ENCODE peak calls at places on chromosomes 16 and 17, in seven cellular contexts. Y is H1, P is neuronal stem cell, W is H9, A is IMR-90, K is trophoblast cell, M is mesenchymal stem cell. R is an unnamed sample.

GRCh38 chr16:67198238-67198734 is 645 bp upstream of the ELMO3 start:
- DNase-seq in Y (peak), P (no peak), K (peak), W (peak), A (peak), M (peak), R (peak)

GRCh38 chr17:59846391-59847165 is 46.2 kb downstream of the TUBD1 start:
- DNase-seq in W (peak), P (no peak), M (peak), Y (no peak), K (peak), A (peak), R (peak)

GRCh38 chr16:1909661-1910231 is 8.5 kb downstream of the HS3ST6 start:
- DNase-seq in K (no peak), P (no peak), M (no peak), W (peak), Y (no peak), A (no peak), R (no peak)

GRCh38 chr16:66414891-66415290 is 12.2 kb upstream of the BEAN1 start:
- DNase-seq in P (no peak), A (peak), M (no peak), Y (no peak), K (peak), W (no peak), R (no peak)

GRCh38 chr16:31291376-31291775 is 31.6 kb downstream of the ITGAM start:
- DNase-seq in P (no peak), K (no peak), M (no peak), Y (no peak), W (no peak), A (no peak), R (no peak)

GRCh38 chr16:69017036-69017783 is 88.2 kb upstream of the HAS3 start:
- DNase-seq in K (no peak), W (no peak), Y (no peak), P (no peak), A (peak), M (peak), R (peak)

GRCh38 chr16:28157768-28158535 is 53.8 kb downstream of the XPO6 start:
- DNase-seq in W (no peak), Y (no peak), M (peak), A (peak), P (no peak), K (no peak), R (no peak)

GRCh38 chr17:7262192-7263070 is at the start of gene CLDN7:
- DNase-seq in A (no peak), P (no peak), M (no peak), K (peak), W (peak), Y (peak), R (peak)

GRCh38 chr17:37107406-37108083 is 158.8 kb downstream of the AATF start:
- DNase-seq in Y (no peak), K (peak), P (no peak), M (no peak), A (peak), W (peak), R (no peak)

GRCh38 chr16:67718668-67719047 is 458 bp downstream of the GFOD2 start:
- DNase-seq in A (no peak), P (no peak), Y (no peak), M (no peak), W (no peak), K (no peak), R (peak)

GRCh38 chr17:59842901-59843652 is 49.7 kb downstream of the TUBD1 start:
- DNase-seq in P (no peak), W (peak), A (peak), K (peak), Y (no peak), M (peak), R (peak)

GRCh38 chr17:77449908-77450741 is 309.4 kb downstream of the SEC14L1 start:
- DNase-seq in K (no peak), M (peak), Y (peak), A (peak), P (peak), W (peak), R (peak)

GRCh38 chr16:9546438-9546786 is 455.0 kb downstream of the HAPSTR1 start:
- DNase-seq in M (no peak), P (no peak), A (no peak), W (no peak), Y (no peak), K (no peak), R (no peak)

GRCh38 chr17:79114455-79115301 is 40.1 kb downstream of the ENGASE start:
- DNase-seq in A (no peak), W (no peak), P (peak), Y (no peak), K (no peak), M (no peak), R (peak)

GRCh38 chr16:74472010-74472409 is 50.7 kb upstream of the CLEC18B start:
- DNase-seq in W (no peak), Y (no peak), P (no peak), K (no peak), A (no peak), M (no peak), R (no peak)

GRCh38 chr17:82613283-82614094 is 34.8 kb downstream of the WDR45B start:
- DNase-seq in K (no peak), A (no peak), M (no peak), W (peak), P (no peak), Y (no peak), R (peak)

GRCh38 chr17:63516910-63517824 is 6.0 kb upstream of the KCNH6 start:
- DNase-seq in W (no peak), A (peak), Y (no peak), M (peak), P (no peak), K (peak), R (peak)

GRCh38 chr17:18362509-18363020 is 785 bp downstream of the SHMT1 start:
- DNase-seq in M (peak), A (no peak), K (peak), Y (peak), P (peak), W (peak), R (peak)

GRCh38 chr16:2532494-2533141 is 1.4 kb upstream of the CEMP1 start:
- DNase-seq in K (peak), W (peak), P (no peak), M (peak), A (peak), Y (peak), R (peak)

GRCh38 chr17:46943511-46944393 is 20.8 kb downstream of the GOSR2 start:
- DNase-seq in P (no peak), A (peak), K (peak), M (peak), Y (peak), W (peak), R (peak)

GRCh38 chr16:70253291-70254094 is 1.8 kb upstream of the EXOSC6 start:
- DNase-seq in W (peak), A (peak), Y (peak), M (peak), P (peak), K (no peak), R (peak)

GRCh38 chr17:19387921-19388521 is 1.0 kb upstream of the MFAP4 start:
- DNase-seq in M (peak), K (peak), W (no peak), A (peak), P (no peak), Y (no peak), R (peak)

GRCh38 chr16:15482068-15482747 is 47.8 kb downstream of the BMERB1 start:
- DNase-seq in M (peak), K (peak), Y (no peak), A (peak), P (no peak), W (peak), R (peak)

GRCh38 chr17:44829558-44830358 is at the start of gene GJC1:
- DNase-seq in W (peak), A (no peak), M (peak), P (peak), K (no peak), Y (peak), R (peak)

GRCh38 chr16:7581175-7581574 is 248.5 kb downstream of the RBFOX1 start:
- DNase-seq in K (no peak), Y (no peak), M (no peak), A (no peak), P (no peak), W (no peak), R (no peak)

GRCh38 chr17:12342609-12343248 is 322.1 kb downstream of the MAP2K4 start:
- DNase-seq in W (peak), P (peak), K (peak), A (no peak), M (no peak), Y (peak), R (peak)

GRCh38 chr17:14305785-14306496 is 5.1 kb downstream of the HS3ST3B1 start:
- DNase-seq in W (peak), M (peak), Y (no peak), K (no peak), P (no peak), A (no peak), R (no peak)

GRCh38 chr17:2089021-2089422 is 34.1 kb downstream of the HIC1 start:
- DNase-seq in A (peak), W (no peak), K (no peak), M (peak), Y (no peak), P (no peak), R (no peak)

GRCh38 chr16:71303938-71304337 is 14.7 kb upstream of the CMTR2 start:
- DNase-seq in M (no peak), Y (no peak), P (no peak), A (peak), W (no peak), K (no peak), R (no peak)

GRCh38 chr17:67374329-67375053 is 2.6 kb upstream of the PITPNC1 start:
- DNase-seq in A (peak), M (peak), P (peak), Y (peak), K (peak), W (peak), R (peak)

GRCh38 chr17:39660397-39661043 is 4.6 kb upstream of the TCAP start:
- DNase-seq in M (no peak), W (no peak), Y (no peak), P (no peak), K (no peak), A (no peak), R (no peak)
- H3K23ac ChIP-seq in M (no peak), W (no peak), Y (no peak), P (peak), K (no peak), A (no peak), R (no peak)

GRCh38 chr16:62720651-62721050 is 684.4 kb upstream of the CDH8 start:
- DNase-seq in W (no peak), K (no peak), Y (no peak), P (no peak), A (no peak), M (no peak), R (no peak)
- H3K4ac ChIP-seq in W (no peak), K (no peak), Y (no peak), P (no peak), A (no peak), M (no peak), R (no peak)

GRCh38 chr17:55448681-55449080 is 27.0 kb upstream of the MMD start:
- DNase-seq in K (peak), A (peak), M (peak), P (no peak), Y (no peak), W (no peak), R (no peak)
- H3K23ac ChIP-seq in K (no peak), A (no peak), M (no peak), P (no peak), Y (no peak), W (no peak), R (no peak)

DNA sequence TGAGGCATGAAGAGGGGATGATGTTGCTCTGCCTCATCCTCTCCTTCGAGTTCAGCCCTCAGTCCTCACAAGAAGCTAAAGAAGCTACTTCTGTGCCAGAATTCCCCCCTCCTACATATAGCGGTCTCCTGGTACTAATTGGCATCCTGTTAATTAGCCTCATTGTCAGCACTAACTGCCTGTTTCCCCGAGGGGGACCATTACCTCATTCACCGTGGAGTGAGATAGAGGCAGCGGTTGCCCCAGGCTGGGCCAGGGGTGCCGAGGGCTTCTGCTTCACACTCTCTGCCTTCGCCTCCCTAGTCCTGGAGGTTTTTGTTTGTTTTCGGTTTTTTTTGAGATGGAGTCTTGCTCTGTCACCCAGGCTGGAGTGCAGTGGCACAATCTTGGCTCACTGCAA is 5.7 kb upstream of the MINK1 start:
- DNase-seq in K (no peak), W (no peak), M (no peak), P (no peak), Y (no peak), A (no peak), R (peak)
- H3K4ac ChIP-seq in K (no peak), W (no peak), M (no peak), P (no peak), Y (no peak), A (no peak), R (no peak)

GRCh38 chr17:8900626-8901585 is 33.4 kb upstream of the PIK3R6 start:
- DNase-seq in P (no peak), Y (no peak), W (peak), A (no peak), M (no peak), K (no peak), R (peak)
- H3K23ac ChIP-seq in P (no peak), Y (no peak), W (no peak), A (no peak), M (no peak), K (no peak), R (no peak)

DNA sequence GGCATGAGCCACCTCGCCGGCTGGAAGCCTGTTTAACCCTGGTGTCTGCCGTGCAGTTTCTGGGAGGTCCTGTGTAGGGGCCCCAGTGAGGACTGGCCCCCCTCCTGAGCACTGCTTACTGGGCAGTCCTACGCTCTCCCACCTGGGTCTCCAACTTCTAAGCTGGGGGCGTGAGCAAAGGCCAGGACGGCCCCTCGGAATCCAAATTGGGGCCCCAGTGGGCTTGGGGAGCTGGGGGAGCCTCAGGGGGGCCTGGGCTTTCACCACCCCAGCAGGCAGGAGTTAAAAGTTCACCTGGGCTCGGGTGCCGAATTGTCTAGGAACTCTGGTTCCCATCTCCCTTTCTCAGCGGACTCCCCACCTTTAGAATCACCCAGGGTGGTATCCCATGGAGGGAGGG is 7.2 kb upstream of the SLC38A10 start:
- DNase-seq in W (no peak), Y (no peak), K (no peak), A (no peak), P (no peak), M (no peak), R (no peak)
- H3K4ac ChIP-seq in W (no peak), Y (no peak), K (no peak), A (no peak), P (no peak), M (no peak), R (no peak)